ENCODE peak calls at places on chromosome 4, in eight cellular contexts. G is cardiac fibroblast, Y is IMR-90, Q is lower leg skin, H is endothelial cell, F is breast epithelium, L is right lobe of liver, M is WTC11. X is an unnamed sample.

GRCh38 chr4:3491681-3492405 is 28.7 kb downstream of the DOK7 start:
- DNase-seq in G (peak), Y (peak), Q (no peak), H (no peak), F (no peak), L (no peak), M (no peak), X (no peak)

GRCh38 chr4:107835409-107835808 is 10.7 kb downstream of the SGMS2 start:
- DNase-seq in G (no peak), Y (peak), Q (no peak), H (no peak), F (no peak), L (no peak), M (no peak), X (no peak)

GRCh38 chr4:68904786-68905185 is 46.8 kb downstream of the UGT2A3 start:
- DNase-seq in G (no peak), Y (no peak), Q (no peak), H (peak), F (no peak), L (no peak), M (peak), X (no peak)

GRCh38 chr4:159103406-159104131 is 690 bp downstream of the RAPGEF2 start:
- DNase-seq in G (peak), Y (peak), Q (peak), H (peak), F (peak), L (peak), M (peak), X (peak)

GRCh38 chr4:138741366-138741765 is 274.2 kb upstream of the NOCT start:
- DNase-seq in G (no peak), Y (no peak), Q (no peak), H (no peak), F (no peak), L (no peak), M (no peak), X (peak)

GRCh38 chr4:53128959-53129358 is 236.9 kb downstream of the SCFD2 start:
- DNase-seq in G (peak), Y (no peak), Q (peak), H (no peak), F (no peak), L (no peak), M (no peak), X (no peak)

GRCh38 chr4:57148831-57149230 is 38.6 kb upstream of the IGFBP7 start:
- DNase-seq in G (peak), Y (peak), Q (no peak), H (no peak), F (no peak), L (no peak), M (no peak), X (no peak)

GRCh38 chr4:108311313-108311712 is 142.6 kb upstream of the LEF1 start:
- DNase-seq in G (no peak), Y (no peak), Q (no peak), H (no peak), F (no peak), L (no peak), M (no peak), X (no peak)

GRCh38 chr4:124710911-124711310 is 1.6 kb downstream of the ANKRD50 start:
- DNase-seq in G (peak), Y (no peak), Q (peak), H (no peak), F (no peak), L (no peak), M (no peak), X (no peak)

GRCh38 chr4:159358226-159358625 is 255.3 kb downstream of the RAPGEF2 start:
- DNase-seq in G (peak), Y (peak), Q (peak), H (no peak), F (no peak), L (no peak), M (no peak), X (no peak)

DNA sequence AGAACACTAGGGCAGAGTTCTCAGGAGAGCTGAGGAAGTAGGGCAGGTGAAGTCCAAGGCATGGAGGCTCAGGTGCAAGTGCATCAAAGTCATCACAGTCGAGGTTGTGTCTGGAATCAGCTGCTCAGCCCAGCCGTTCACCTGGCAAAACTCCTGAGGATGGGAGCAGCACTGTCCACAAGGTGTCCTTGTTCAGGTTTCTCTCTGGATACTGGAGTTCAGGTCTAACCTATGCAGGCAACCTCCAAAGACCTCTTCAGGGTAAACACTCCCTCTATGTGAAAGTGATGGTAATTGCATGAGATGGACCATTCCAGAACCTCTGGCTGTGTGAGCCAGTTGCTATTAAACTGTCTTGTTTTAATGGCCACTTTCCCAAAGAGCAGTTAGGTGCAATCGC is 120.2 kb upstream of the PSAPL1 start:
- DNase-seq in G (no peak), Y (no peak), Q (no peak), H (no peak), F (no peak), L (no peak), M (no peak), X (no peak)
- TF ChIP-seq CTCF in G (no peak), Y (no peak), Q (no peak), H (no peak), F (no peak), L (peak), M (no peak), X (no peak)

GRCh38 chr4:82892467-82892802 is 1.5 kb upstream of the SEC31A start:
- DNase-seq in G (no peak), Y (no peak), Q (no peak), H (no peak), F (no peak), L (no peak), M (no peak), X (no peak)

GRCh38 chr4:82889287-82889686 is 1.7 kb downstream of the SEC31A start:
- DNase-seq in G (no peak), Y (no peak), Q (no peak), H (no peak), F (no peak), L (no peak), M (no peak), X (no peak)

GRCh38 chr4:82891728-82892466 is 944 bp upstream of the SEC31A start:
- DNase-seq in G (peak), Y (peak), Q (no peak), H (no peak), F (no peak), L (no peak), M (no peak), X (no peak)

GRCh38 chr4:82890602-82890912 is 396 bp downstream of the SEC31A start:
- DNase-seq in G (no peak), Y (no peak), Q (no peak), H (no peak), F (no peak), L (no peak), M (no peak), X (no peak)

DNA sequence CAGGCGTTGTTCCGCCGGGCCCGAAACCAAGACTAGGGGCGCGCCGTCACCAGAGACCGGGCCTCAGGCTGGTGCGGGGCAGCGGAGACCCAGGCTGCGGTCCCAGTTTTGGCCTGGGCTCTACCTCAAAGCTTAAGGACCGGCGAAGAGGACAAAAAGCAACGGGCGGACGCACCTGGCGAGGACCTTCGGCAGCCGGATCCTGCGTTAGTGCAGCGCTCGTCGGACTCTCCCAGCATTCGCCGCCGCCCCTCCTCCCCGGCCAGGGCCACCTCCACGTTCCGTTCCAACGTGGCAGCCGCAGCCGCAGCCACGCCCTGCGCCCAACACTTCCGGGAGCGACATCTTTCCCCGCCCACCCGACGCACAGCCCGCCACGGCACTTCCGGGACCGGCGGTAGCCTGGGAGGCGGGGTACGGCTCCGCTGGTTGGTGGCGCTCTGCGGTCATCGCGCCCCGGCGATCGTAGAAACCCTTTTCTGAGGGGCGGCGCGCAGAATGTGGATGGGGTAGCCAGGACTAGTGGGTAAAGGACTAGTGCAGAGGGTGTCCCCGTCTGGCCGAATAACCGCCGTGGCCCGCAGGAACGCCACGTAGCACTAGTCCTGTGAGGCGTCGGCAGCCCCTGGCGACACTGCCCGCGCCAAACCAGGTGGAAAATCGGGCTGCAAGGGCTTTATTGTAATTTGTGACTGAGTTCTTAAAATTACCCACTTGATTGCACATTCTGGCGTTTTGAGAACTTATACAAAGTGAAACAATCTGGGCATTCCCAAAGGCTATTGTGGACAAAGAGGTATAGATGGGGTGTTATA is at the start of gene SEC31A:
- DNase-seq in G (peak), Y (peak), Q (peak), H (peak), F (peak), L (peak), M (peak), X (peak)
- TF ChIP-seq CTCF in G (no peak), Y (no peak), Q (no peak), H (no peak), F (no peak), L (no peak), M (no peak), X (peak)

GRCh38 chr4:40720931-40721330 is 28.8 kb upstream of the NSUN7 start:
- DNase-seq in G (no peak), Y (no peak), Q (no peak), H (no peak), F (no peak), L (no peak), M (no peak), X (no peak)

GRCh38 chr4:40720351-40720750 is 29.4 kb upstream of the NSUN7 start:
- DNase-seq in G (no peak), Y (no peak), Q (no peak), H (no peak), F (no peak), L (no peak), M (no peak), X (no peak)

GRCh38 chr4:40722576-40723161 is 27.1 kb upstream of the NSUN7 start:
- DNase-seq in G (peak), Y (no peak), Q (no peak), H (no peak), F (no peak), L (no peak), M (no peak), X (no peak)

GRCh38 chr4:40721730-40722171 is 28.0 kb upstream of the NSUN7 start:
- DNase-seq in G (no peak), Y (peak), Q (no peak), H (no peak), F (no peak), L (no peak), M (no peak), X (no peak)

GRCh38 chr4:40723728-40724127 is 26.0 kb upstream of the NSUN7 start:
- DNase-seq in G (no peak), Y (no peak), Q (no peak), H (no peak), F (no peak), L (no peak), M (no peak), X (no peak)
- TF ChIP-seq CTCF in G (no peak), Y (no peak), Q (no peak), H (no peak), F (no peak), L (no peak), M (no peak), X (no peak)

GRCh38 chr4:5964030-5964429 is 54.2 kb downstream of the C4orf50 start:
- DNase-seq in G (no peak), Y (no peak), Q (no peak), H (no peak), F (no peak), L (no peak), M (no peak), X (no peak)

GRCh38 chr4:5965225-5965624 is 53.0 kb downstream of the C4orf50 start:
- DNase-seq in G (no peak), Y (no peak), Q (no peak), H (no peak), F (no peak), L (no peak), M (no peak), X (no peak)

GRCh38 chr4:5962416-5962815 is 55.8 kb downstream of the C4orf50 start:
- DNase-seq in G (no peak), Y (no peak), Q (no peak), H (no peak), F (no peak), L (no peak), M (no peak), X (no peak)

GRCh38 chr4:5960197-5960880 is 57.9 kb downstream of the C4orf50 start:
- DNase-seq in G (no peak), Y (no peak), Q (no peak), H (no peak), F (no peak), L (no peak), M (no peak), X (no peak)

GRCh38 chr4:5963611-5964010 is 54.6 kb downstream of the C4orf50 start:
- DNase-seq in G (no peak), Y (no peak), Q (no peak), H (no peak), F (no peak), L (no peak), M (peak), X (no peak)
- TF ChIP-seq CTCF in G (no peak), Y (no peak), Q (no peak), H (no peak), F (no peak), L (no peak), M (no peak), X (no peak)

DNA sequence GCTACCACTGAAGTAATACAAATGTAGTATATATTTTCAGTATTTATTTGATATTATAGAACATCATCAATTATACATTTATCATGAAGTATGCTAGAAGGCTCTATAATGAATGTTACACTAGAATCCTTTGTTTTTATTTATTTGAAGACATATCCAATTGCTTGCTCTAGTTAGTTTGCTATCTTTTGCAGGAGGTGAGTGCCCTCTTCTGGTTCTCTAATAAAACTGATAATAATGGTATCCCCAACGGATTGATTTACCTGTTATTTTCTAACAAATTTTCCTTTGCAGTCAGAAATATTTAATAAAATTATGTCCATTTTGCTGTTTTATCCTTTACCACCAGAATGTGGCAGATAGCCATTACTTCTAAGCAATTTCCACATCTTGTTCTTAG is 274.3 kb upstream of the TACR3 start:
- DNase-seq in G (no peak), Y (no peak), Q (no peak), H (no peak), F (no peak), L (no peak), M (no peak), X (no peak)
- TF ChIP-seq CTCF in G (no peak), Y (no peak), Q (no peak), H (peak), F (no peak), L (peak), M (peak), X (peak)

GRCh38 chr4:37803348-37803973 is 23.0 kb upstream of the PGM2 start:
- DNase-seq in G (peak), Y (peak), Q (no peak), H (no peak), F (no peak), L (no peak), M (no peak), X (no peak)
- TF ChIP-seq CTCF in G (peak), Y (peak), Q (no peak), H (peak), F (peak), L (peak), M (no peak), X (peak)

DNA sequence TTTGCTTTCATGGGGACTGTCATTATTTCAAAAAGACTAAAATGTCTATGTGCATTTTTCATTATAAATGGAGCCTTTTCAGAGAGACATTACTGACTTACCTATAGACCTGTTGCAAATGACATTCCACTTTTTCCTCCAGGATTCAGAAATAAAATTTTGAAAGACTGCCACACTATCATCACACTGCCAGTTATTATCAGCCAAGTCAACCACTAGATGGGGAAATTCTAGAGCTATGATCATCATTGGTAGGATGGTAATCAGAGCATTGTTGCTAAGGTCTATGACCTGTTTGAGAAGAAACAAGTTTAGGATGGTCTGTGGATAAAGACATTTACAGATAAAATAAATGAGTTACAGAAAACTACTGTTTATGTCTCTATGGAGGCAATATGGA is 22.5 kb downstream of the LRRC66 start:
- DNase-seq in G (no peak), Y (no peak), Q (no peak), H (no peak), F (no peak), L (no peak), M (no peak), X (no peak)
- TF ChIP-seq CTCF in G (no peak), Y (no peak), Q (no peak), H (no peak), F (no peak), L (no peak), M (no peak), X (no peak)

X was measured in neural crest cell.